ENCODE peak calls at places on chromosome 14, in nine cellular contexts. L is RPMI7951; B is iPS-NIHi11; C is stimulated activated CD8-positive, alpha-beta memory T cell treated with anti-CD3 and anti-CD28 coated beads, Interleukin-12 subunit alpha, Interleukin-12 subunit beta, amount 100 ng/mL, for 1 hour; A is NCI-H524; R is left ventricle myocardium superior; S is heart left ventricle; O is kidney tubule cell; G is CD8-positive, alpha-beta T cell. K is an unnamed sample.

GRCh38 chr14:38074754-38075153 is 132.9 kb upstream of the SSTR1 start:
- DNase-seq in L (no peak), B (no peak), C (no peak), A (no peak), R (no peak), S (no peak), O (no peak), G (no peak), K (no peak)

GRCh38 chr14:21852061-21852664 is 178.5 kb upstream of the OR4E1 start:
- DNase-seq in L (peak), B (peak), C (peak), A (peak), R (peak), S (peak), O (peak), G (peak), K (peak)

GRCh38 chr14:100419856-100420255 is 96.7 kb downstream of the SLC25A47 start:
- DNase-seq in L (no peak), B (peak), C (no peak), A (peak), R (no peak), S (no peak), O (no peak), G (no peak), K (peak)

GRCh38 chr14:85122690-85123089 is 407.3 kb upstream of the FLRT2 start:
- DNase-seq in L (peak), B (no peak), C (no peak), A (no peak), R (no peak), S (no peak), O (no peak), G (no peak), K (no peak)

GRCh38 chr14:54343276-54344121 is 53.3 kb upstream of the CDKN3 start:
- DNase-seq in L (peak), B (no peak), C (no peak), A (peak), R (peak), S (no peak), O (no peak), G (no peak), K (no peak)

GRCh38 chr14:52073251-52073650 is 4.4 kb upstream of the NID2 start:
- DNase-seq in L (no peak), B (no peak), C (no peak), A (no peak), R (no peak), S (no peak), O (no peak), G (no peak), K (no peak)

GRCh38 chr14:39474416-39474911 is 42.2 kb upstream of the FBXO33 start:
- DNase-seq in L (no peak), B (no peak), C (no peak), A (no peak), R (no peak), S (no peak), O (peak), G (no peak), K (no peak)

GRCh38 chr14:68510201-68510600 is 282.7 kb downstream of the ZFP36L1 start:
- DNase-seq in L (peak), B (no peak), C (no peak), A (no peak), R (peak), S (peak), O (no peak), G (no peak), K (no peak)

GRCh38 chr14:93073833-93074769 is 41.6 kb downstream of the ITPK1 start:
- DNase-seq in L (peak), B (no peak), C (no peak), A (no peak), R (peak), S (peak), O (no peak), G (no peak), K (no peak)

GRCh38 chr14:66724996-66725395 is 217.0 kb downstream of the GPHN start:
- DNase-seq in L (no peak), B (no peak), C (no peak), A (no peak), R (no peak), S (no peak), O (no peak), G (no peak), K (no peak)

GRCh38 chr14:75222208-75222701 is 45.8 kb upstream of the TMED10 start:
- DNase-seq in L (no peak), B (no peak), C (no peak), A (no peak), R (peak), S (no peak), O (peak), G (no peak), K (peak)

GRCh38 chr14:33840797-33841196 is 110.1 kb downstream of the EGLN3 start:
- DNase-seq in L (no peak), B (no peak), C (no peak), A (no peak), R (no peak), S (no peak), O (no peak), G (no peak), K (no peak)

GRCh38 chr14:59630281-59630963 is 53.8 kb upstream of the CCDC175 start:
- DNase-seq in L (no peak), B (peak), C (no peak), A (peak), R (no peak), S (peak), O (no peak), G (no peak), K (peak)

GRCh38 chr14:106809615-106810014 is 1283.2 kb downstream of the TMEM121 start:
- DNase-seq in L (no peak), B (no peak), C (no peak), A (no peak), R (no peak), S (no peak), O (no peak), G (no peak), K (no peak)

GRCh38 chr14:42112108-42112507 is 505.4 kb downstream of the LRFN5 start:
- DNase-seq in L (no peak), B (no peak), C (no peak), A (no peak), R (no peak), S (no peak), O (no peak), G (no peak), K (no peak)

GRCh38 chr14:100660498-100661339 is 66.0 kb upstream of the DLK1 start:
- DNase-seq in L (no peak), B (no peak), C (no peak), A (no peak), R (peak), S (peak), O (peak), G (no peak), K (no peak)

GRCh38 chr14:87386453-87386980 is 606.5 kb downstream of the GALC start:
- DNase-seq in L (no peak), B (no peak), C (no peak), A (no peak), R (no peak), S (no peak), O (no peak), G (no peak), K (no peak)

GRCh38 chr14:103594265-103594664 is 31.5 kb downstream of the COA8 start:
- DNase-seq in L (peak), B (peak), C (no peak), A (peak), R (peak), S (no peak), O (peak), G (no peak), K (peak)

GRCh38 chr14:94408546-94409095 is 20.2 kb upstream of the SERPINA1 start:
- DNase-seq in L (no peak), B (no peak), C (no peak), A (no peak), R (no peak), S (no peak), O (no peak), G (no peak), K (no peak)

K was measured in H9.